ENCODE peak calls at places on chromosome 4, in five cellular contexts. B, R, O, I and K are unnamed samples.

GRCh38 chr4:148239406-148239805 is 202.8 kb downstream of the NR3C2 start:
- DNase-seq in B (no peak), R (peak), O (no peak), I (no peak), K (no peak)

GRCh38 chr4:17854076-17854475 is 43.3 kb downstream of the NCAPG start:
- DNase-seq in B (no peak), R (no peak), O (no peak), I (no peak), K (no peak)

GRCh38 chr4:42371306-42372063 is 25.8 kb upstream of the SHISA3 start:
- DNase-seq in B (peak), R (peak), O (no peak), I (no peak), K (peak)

GRCh38 chr4:68905598-68906237 is 45.9 kb downstream of the UGT2A3 start:
- DNase-seq in B (peak), R (no peak), O (no peak), I (no peak), K (no peak)

GRCh38 chr4:8351931-8352367 is 82.4 kb downstream of the HTRA3 start:
- DNase-seq in B (no peak), R (no peak), O (peak), I (no peak), K (no peak)

GRCh38 chr4:138494931-138495330 is 252.8 kb upstream of the SLC7A11 start:
- DNase-seq in B (no peak), R (no peak), O (no peak), I (no peak), K (peak)

GRCh38 chr4:188941524-188942109 is 802.4 kb downstream of the TRIML1 start:
- DNase-seq in B (peak), R (no peak), O (no peak), I (no peak), K (no peak)

GRCh38 chr4:1249731-1250526 is 999 bp upstream of the CTBP1 start:
- DNase-seq in B (no peak), R (peak), O (peak), I (peak), K (no peak)

GRCh38 chr4:128301979-128302378 is 14.4 kb upstream of the PGRMC2 start:
- DNase-seq in B (no peak), R (no peak), O (no peak), I (no peak), K (no peak)

GRCh38 chr4:38759077-38759789 is 23.6 kb downstream of the TLR10 start:
- DNase-seq in B (peak), R (peak), O (no peak), I (peak), K (peak)

GRCh38 chr4:1403177-1403583 is 3.1 kb downstream of the NKX1-1 start:
- DNase-seq in B (no peak), R (no peak), O (peak), I (no peak), K (no peak)

GRCh38 chr4:17063870-17064269 is 165.4 kb upstream of the LDB2 start:
- DNase-seq in B (no peak), R (no peak), O (no peak), I (no peak), K (no peak)

GRCh38 chr4:1512738-1513660 is 106.8 kb upstream of the NKX1-1 start:
- DNase-seq in B (peak), R (peak), O (peak), I (peak), K (no peak)

GRCh38 chr4:86891785-86892638 is at the start of gene C4orf36:
- DNase-seq in B (peak), R (peak), O (peak), I (peak), K (peak)

GRCh38 chr4:90074322-90074886 is 52.8 kb upstream of the CCSER1 start:
- DNase-seq in B (no peak), R (no peak), O (no peak), I (no peak), K (no peak)

GRCh38 chr4:155522201-155522600 is 144.4 kb upstream of the GUCY1A1 start:
- DNase-seq in B (no peak), R (no peak), O (no peak), I (no peak), K (no peak)

GRCh38 chr4:119735136-119735770 is 106.6 kb upstream of the PDE5A start:
- DNase-seq in B (no peak), R (no peak), O (no peak), I (no peak), K (no peak)

GRCh38 chr4:86831262-86832090 is 17.7 kb downstream of the SLC10A6 start:
- DNase-seq in B (peak), R (no peak), O (no peak), I (no peak), K (no peak)